ENCODE peak calls at places on chromosomes 7 and 10, in four cellular contexts. G, K, X and I are unnamed samples.

GRCh38 chr7:17320102-17320497 is 21.6 kb downstream of the AHR start:
- DNase-seq in K (no peak), X (no peak), G (no peak), I (no peak)

GRCh38 chr10:78640981-78641646 is 427.7 kb upstream of the ZMIZ1 start:
- DNase-seq in K (peak), X (no peak), G (no peak), I (no peak)

GRCh38 chr7:130994378-130995115 is 260.5 kb upstream of the KLF14 start:
- DNase-seq in X (peak), K (peak), G (no peak), I (no peak)

GRCh38 chr7:92831716-92832622 is 4.4 kb downstream of the CDK6 start:
- DNase-seq in X (no peak), G (peak), K (peak), I (no peak)

GRCh38 chr7:8190121-8190895 is 71.7 kb downstream of the ICA1 start:
- DNase-seq in K (peak), X (no peak), G (peak), I (peak)

GRCh38 chr10:110802551-110803238 is 69.0 kb upstream of the PDCD4 start:
- DNase-seq in K (peak), X (peak), G (no peak), I (peak)

GRCh38 chr10:6314620-6315205 is 112.0 kb downstream of the PFKFB3 start:
- DNase-seq in X (no peak), G (no peak), K (no peak), I (no peak)

GRCh38 chr7:142556745-142557144 is 192.5 kb upstream of the PRSS1 start:
- DNase-seq in X (no peak), G (peak), K (peak), I (no peak)

GRCh38 chr10:5648494-5649457 is 17.6 kb downstream of the ASB13 start:
- DNase-seq in G (no peak), K (no peak), X (no peak), I (no peak)

GRCh38 chr10:71606721-71607430 is 112.7 kb downstream of the C10orf105 start:
- DNase-seq in G (no peak), X (no peak), K (no peak), I (no peak)

GRCh38 chr10:124149681-124150080 is 56.3 kb upstream of the CHST15 start:
- DNase-seq in G (no peak), X (no peak), K (no peak), I (no peak)

GRCh38 chr7:17339952-17340351 is 41.5 kb downstream of the AHR start:
- DNase-seq in K (no peak), G (no peak), X (no peak), I (no peak)

GRCh38 chr10:105063796-105064195 is 422.7 kb downstream of the SORCS3 start:
- DNase-seq in X (peak), K (peak), G (peak), I (no peak)

GRCh38 chr10:14571866-14572507 is 202.7 kb downstream of the FAM107B start:
- DNase-seq in G (no peak), X (no peak), K (peak), I (no peak)

GRCh38 chr7:36281945-36282727 is 107.5 kb upstream of the ANLN start:
- DNase-seq in G (no peak), X (no peak), K (peak), I (no peak)

GRCh38 chr10:79376751-79377556 is 29.7 kb downstream of the PPIF start:
- DNase-seq in G (no peak), K (no peak), X (no peak), I (no peak)

GRCh38 chr7:45203947-45204445 is 46.4 kb downstream of the RAMP3 start:
- DNase-seq in X (no peak), G (no peak), K (peak), I (no peak)

GRCh38 chr7:22675917-22676343 is 51.1 kb upstream of the IL6 start:
- DNase-seq in X (no peak), K (no peak), G (no peak), I (no peak)

GRCh38 chr7:17466201-17466600 is 167.7 kb downstream of the AHR start:
- DNase-seq in X (no peak), K (no peak), G (no peak), I (no peak)

GRCh38 chr7:158581440-158582088 is 6.1 kb downstream of the PTPRN2 start:
- DNase-seq in G (no peak), X (no peak), K (no peak), I (no peak)

GRCh38 chr10:112721080-112721698 is 228.9 kb upstream of the TCF7L2 start:
- DNase-seq in G (peak), X (no peak), K (peak), I (peak)

GRCh38 chr10:58695022-58695421 is 182.3 kb downstream of the BICC1 start:
- DNase-seq in K (peak), X (no peak), G (no peak), I (no peak)

GRCh38 chr7:98314469-98314868 is 33.0 kb downstream of the BRI3 start:
- DNase-seq in G (no peak), X (no peak), K (no peak), I (peak)

GRCh38 chr10:110364531-110364937 is 59.8 kb upstream of the SMNDC1 start:
- DNase-seq in K (no peak), X (no peak), G (no peak), I (no peak)

GRCh38 chr10:118047363-118047719 is 600 bp upstream of the RAB11FIP2 start:
- DNase-seq in K (no peak), X (peak), G (no peak), I (peak)

GRCh38 chr10:116002735-116003134 is 270.3 kb downstream of the GFRA1 start:
- DNase-seq in G (no peak), X (no peak), K (no peak), I (no peak)

GRCh38 chr7:98755138-98755898 is 114.5 kb downstream of the TMEM130 start:
- DNase-seq in X (peak), G (no peak), K (no peak), I (no peak)

GRCh38 chr10:93656155-93656554 is 43.8 kb downstream of the PDE6C start:
- DNase-seq in G (no peak), K (no peak), X (no peak), I (no peak)

GRCh38 chr7:45402480-45403218 is 171.5 kb upstream of the ADCY1 start:
- DNase-seq in G (no peak), X (no peak), K (peak), I (no peak)

GRCh38 chr10:73883553-73883952 is 9.2 kb upstream of the CAMK2G start:
- DNase-seq in G (no peak), K (no peak), X (no peak), I (no peak)

DNA sequence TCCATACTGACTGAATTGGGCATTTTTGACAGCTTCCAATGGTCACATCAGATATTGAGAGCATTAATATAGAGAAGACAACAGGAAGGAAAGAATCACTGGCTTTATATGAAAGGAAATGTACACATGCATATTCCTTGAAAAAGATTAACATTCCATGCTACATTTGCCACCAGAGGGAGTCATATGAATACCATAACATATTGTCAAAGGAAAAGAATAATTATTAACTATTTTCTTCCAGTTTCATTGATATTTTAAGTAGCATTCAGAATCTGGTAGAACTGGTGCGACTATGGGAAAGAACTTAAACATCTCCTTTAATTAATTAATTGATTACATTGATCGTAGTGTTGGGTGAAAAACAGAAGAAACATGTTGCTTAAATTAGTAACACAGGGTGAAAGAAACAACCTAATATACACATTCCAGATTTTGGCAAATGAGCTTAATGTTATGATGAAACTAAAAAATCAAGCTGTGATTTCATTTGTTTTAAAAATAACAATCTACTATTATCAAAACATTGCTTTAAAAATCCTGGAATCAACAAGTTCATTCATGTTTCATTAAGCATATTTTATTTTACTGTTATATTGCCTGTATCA is 71.5 kb downstream of the GPR85 start:
- DNase-seq in G (no peak), K (peak), X (no peak), I (no peak)
- TF ChIP-seq CTCF in G (peak), K (peak), X (peak), I (peak)

GRCh38 chr10:103066141-103067098 is 126.7 kb downstream of the NT5C2 start:
- DNase-seq in K (no peak), G (no peak), X (no peak), I (no peak)

GRCh38 chr10:103067484-103067883 is 125.6 kb downstream of the NT5C2 start:
- DNase-seq in X (no peak), G (no peak), K (no peak), I (no peak)

GRCh38 chr10:103057980-103058568 is 135.0 kb downstream of the NT5C2 start:
- DNase-seq in X (no peak), G (no peak), K (no peak), I (no peak)

GRCh38 chr10:103067951-103068350 is 125.1 kb downstream of the NT5C2 start:
- DNase-seq in K (no peak), G (no peak), X (no peak), I (no peak)

DNA sequence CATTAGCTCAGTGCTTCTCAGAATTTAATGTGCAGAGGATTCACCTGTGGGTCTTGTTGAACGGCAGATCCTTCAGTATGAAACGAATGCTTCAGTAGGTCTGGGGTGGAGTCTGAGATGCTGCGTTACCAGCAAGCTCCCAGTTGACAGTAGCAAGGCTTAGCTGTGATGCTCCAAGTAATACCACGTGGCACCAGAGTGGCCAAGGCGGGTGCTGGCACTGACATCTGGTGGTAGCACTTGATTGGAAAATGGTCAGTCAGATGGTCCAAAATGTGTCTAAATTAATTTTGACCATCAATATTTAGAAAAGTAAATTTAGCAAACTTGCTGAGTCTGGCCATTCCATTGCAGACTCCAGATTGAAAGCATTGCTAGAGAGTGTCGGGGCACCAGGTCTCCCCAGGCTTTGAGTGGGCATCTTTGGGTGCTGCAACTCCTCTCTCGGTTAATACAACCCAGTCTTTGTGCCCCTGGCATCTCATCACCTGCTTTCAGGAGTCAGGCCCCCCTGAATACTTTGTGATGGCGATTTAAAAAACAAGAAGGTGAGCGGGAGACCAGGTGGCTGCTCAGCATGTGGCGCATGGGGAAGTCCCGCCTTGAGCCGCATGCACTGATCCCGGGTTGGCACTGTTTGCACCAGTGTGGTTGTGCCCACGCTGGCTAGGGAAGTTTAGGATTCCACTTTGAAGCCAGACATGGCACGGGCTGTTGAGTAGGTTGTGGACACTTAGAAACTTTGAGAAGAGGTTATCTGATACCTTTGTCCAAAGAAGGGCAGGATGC is 130.0 kb downstream of the NT5C2 start:
- DNase-seq in K (no peak), G (no peak), X (no peak), I (no peak)
- TF ChIP-seq CTCF in K (no peak), G (peak), X (peak), I (no peak)

GRCh38 chr7:108452707-108453106 is 3.5 kb downstream of the NRCAM start:
- DNase-seq in X (no peak), G (peak), K (peak), I (no peak)
- TF ChIP-seq CTCF in X (peak), G (peak), K (peak), I (peak)

DNA sequence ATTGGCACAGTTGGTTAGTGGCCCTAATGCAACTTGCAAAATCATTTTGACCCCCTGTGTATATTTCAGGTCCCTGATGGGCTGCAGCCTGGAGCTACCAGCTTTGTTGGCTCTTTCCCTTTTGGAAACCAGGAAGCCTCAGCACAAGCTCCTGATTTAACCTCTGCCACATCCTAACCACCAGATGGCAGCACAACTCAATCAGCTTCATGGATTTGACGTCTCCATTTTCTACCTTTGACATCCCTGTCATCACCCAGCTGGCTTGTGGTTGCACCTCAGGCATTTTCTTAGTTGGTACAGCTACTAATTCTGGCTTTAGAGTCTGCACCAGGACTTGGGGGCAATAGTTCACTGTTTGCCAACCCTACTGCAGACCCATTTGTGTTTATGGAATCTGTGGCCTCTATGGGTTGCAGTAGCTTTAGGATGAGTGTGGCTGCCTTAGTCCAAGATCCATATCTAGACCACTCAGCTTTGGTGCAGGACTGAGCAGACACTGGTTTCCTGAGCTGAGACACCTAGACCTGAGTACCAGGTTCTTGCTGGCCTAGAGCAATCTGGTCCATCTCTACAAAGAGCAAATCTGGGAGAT is 456.2 kb downstream of the REEP3 start:
- DNase-seq in X (no peak), G (peak), K (peak), I (no peak)
- TF ChIP-seq CTCF in X (peak), G (peak), K (peak), I (peak)

GRCh38 chr7:50657341-50657873 is 92.2 kb upstream of the DDC start:
- DNase-seq in X (peak), K (peak), G (no peak), I (no peak)
- TF ChIP-seq CTCF in X (peak), K (peak), G (no peak), I (no peak)